ENCODE peak calls at places on chromosomes 7 and 10, in four cellular contexts. H, M, B and Z are unnamed samples.

GRCh38 chr7:91949221-91950009 is 8.8 kb downstream of the AKAP9 start:
- DNase-seq in B (no peak), H (no peak), M (no peak), Z (no peak)

GRCh38 chr10:77643795-77644468 is 6.3 kb upstream of the KCNMA1 start:
- DNase-seq in B (no peak), M (peak), H (no peak), Z (no peak)

GRCh38 chr10:33570495-33570894 is 236.0 kb upstream of the NRP1 start:
- DNase-seq in B (no peak), H (no peak), M (no peak), Z (no peak)

GRCh38 chr10:51074238-51075028 is at the start of gene PRKG1:
- DNase-seq in M (peak), H (no peak), B (no peak), Z (no peak)

GRCh38 chr7:4886671-4887070 is 3.2 kb upstream of the RADIL start:
- DNase-seq in M (no peak), B (no peak), H (no peak), Z (no peak)

GRCh38 chr10:44968101-44968886 is 8.7 kb downstream of the RASSF4 start:
- DNase-seq in M (no peak), H (no peak), B (no peak), Z (no peak)

GRCh38 chr7:17646181-17646956 is 293.9 kb downstream of the SNX13 start:
- DNase-seq in B (no peak), M (no peak), H (no peak), Z (no peak)

GRCh38 chr10:63515002-63515763 is 6.0 kb upstream of the REEP3 start:
- DNase-seq in B (peak), H (peak), M (no peak), Z (no peak)

GRCh38 chr7:112290065-112290464 is 83.6 kb downstream of the ZNF277 start:
- DNase-seq in M (no peak), B (no peak), H (no peak), Z (no peak)

GRCh38 chr7:43799605-43800004 is 41.1 kb downstream of the BLVRA start:
- DNase-seq in B (no peak), H (no peak), M (no peak), Z (no peak)

GRCh38 chr7:132049462-132050304 is 493.3 kb upstream of the PODXL start:
- DNase-seq in B (peak), H (no peak), M (peak), Z (no peak)

GRCh38 chr10:8331387-8331786 is 276.9 kb downstream of the GATA3 start:
- DNase-seq in B (no peak), H (peak), M (no peak), Z (no peak)

GRCh38 chr10:120997313-120998102 is 146.3 kb downstream of the WDR11 start:
- DNase-seq in H (no peak), M (no peak), B (no peak), Z (no peak)

GRCh38 chr10:103612462-103613365 is 119.2 kb downstream of the NEURL1 start:
- DNase-seq in M (no peak), H (no peak), B (no peak), Z (no peak)

GRCh38 chr7:147088916-147089315 is 972.3 kb downstream of the CNTNAP2 start:
- DNase-seq in B (no peak), H (no peak), M (no peak), Z (no peak)

GRCh38 chr7:116670409-116671036 is 1.5 kb upstream of the MET start:
- DNase-seq in B (no peak), M (no peak), H (no peak), Z (no peak)

GRCh38 chr10:62812672-62813439 is 3.3 kb downstream of the EGR2 start:
- DNase-seq in M (no peak), H (no peak), B (no peak), Z (no peak)

GRCh38 chr7:149293946-149294640 is 32.1 kb downstream of the ZNF783 start:
- DNase-seq in M (no peak), H (no peak), B (no peak), Z (no peak)

GRCh38 chr10:23955456-23955855 is 253.5 kb upstream of the KIAA1217 start:
- DNase-seq in B (no peak), H (no peak), M (no peak), Z (no peak)

GRCh38 chr10:101617102-101617823 is 29.1 kb downstream of the DPCD start:
- DNase-seq in B (no peak), M (no peak), H (no peak), Z (no peak)

GRCh38 chr7:98265841-98266271 is 13.8 kb upstream of the TECPR1 start:
- DNase-seq in H (no peak), B (no peak), M (no peak), Z (no peak)

GRCh38 chr10:28250782-28251181 is 52.1 kb downstream of the MPP7 start:
- DNase-seq in M (no peak), H (peak), B (no peak), Z (no peak)

GRCh38 chr7:129781128-129781855 is 169.8 kb downstream of the NRF1 start:
- DNase-seq in M (no peak), H (no peak), B (no peak), Z (no peak)

GRCh38 chr7:105934577-105935185 is 28.4 kb upstream of the CDHR3 start:
- DNase-seq in M (peak), H (peak), B (no peak), Z (no peak)

GRCh38 chr10:15486404-15486803 is 115.3 kb upstream of the FAM171A1 start:
- DNase-seq in H (no peak), B (no peak), M (no peak), Z (no peak)

GRCh38 chr10:126972622-126973414 is 67.6 kb downstream of the DOCK1 start:
- DNase-seq in H (no peak), B (no peak), M (no peak), Z (no peak)

GRCh38 chr7:36338256-36338655 is 51.4 kb upstream of the ANLN start:
- DNase-seq in H (no peak), B (no peak), M (no peak), Z (no peak)

GRCh38 chr7:24756545-24756988 is 697 bp downstream of the GSDME start:
- DNase-seq in H (peak), M (no peak), B (no peak), Z (peak)

GRCh38 chr10:12191715-12192114 is 4.0 kb downstream of the NUDT5 start:
- DNase-seq in B (no peak), M (no peak), H (no peak), Z (no peak)

GRCh38 chr10:23965880-23966279 is 243.1 kb upstream of the KIAA1217 start:
- DNase-seq in B (no peak), M (no peak), H (no peak), Z (no peak)

GRCh38 chr10:118832242-118832651 is 77.5 kb upstream of the CACUL1 start:
- DNase-seq in B (no peak), H (no peak), M (peak), Z (no peak)

GRCh38 chr7:77537136-77537594 is at the start of gene PTPN12:
- DNase-seq in H (no peak), B (no peak), M (no peak), Z (peak)

GRCh38 chr10:124599588-124600050 is 138.0 kb downstream of the LHPP start:
- DNase-seq in M (no peak), H (no peak), B (no peak), Z (no peak)